ENCODE peak calls at places on chromosomes 7 and 10, in seven cellular contexts. M is transverse colon, Z is sigmoid colon, Y is tibial nerve, D is HepG2, C is breast epithelium, Q is stomach. F is an unnamed sample.

GRCh38 chr10:89431977-89432376 is 17.6 kb downstream of the IFIT5 start:
- DNase-seq in Z (no peak), D (peak; percentile 10), M (no peak), Y (no peak), Q (no peak), C (no peak), F (no peak)

GRCh38 chr7:47601119-47601880 is 19.4 kb upstream of the TNS3 start:
- DNase-seq in C (no peak), M (no peak), D (peak; percentile 40), Q (no peak), Z (no peak), Y (no peak), F (no peak)

GRCh38 chr7:50793115-50793946 is 10.6 kb upstream of the GRB10 start:
- DNase-seq in M (peak; percentile 73), Q (peak; percentile 70), D (no peak), Y (peak; percentile 33), C (no peak), Z (peak; percentile 87), F (peak; percentile 87)

GRCh38 chr7:135771961-135772638 is 23.5 kb upstream of the FAM180A start:
- DNase-seq in C (no peak), M (no peak), Z (no peak), Q (no peak), Y (no peak), D (no peak), F (no peak)

GRCh38 chr7:31327071-31327470 is 13.5 kb downstream of the NEUROD6 start:
- DNase-seq in Q (no peak), C (no peak), D (no peak), Z (no peak), M (no peak), Y (no peak), F (no peak)

GRCh38 chr10:94963901-94964300 is 25.4 kb downstream of the CYP2C9 start:
- DNase-seq in D (peak; percentile 45), Y (no peak), C (no peak), Q (no peak), M (no peak), Z (no peak), F (no peak)

GRCh38 chr7:117950601-117951278 is 77.5 kb upstream of the CTTNBP2 start:
- DNase-seq in Q (no peak), D (no peak), Y (no peak), Z (no peak), C (no peak), M (peak; percentile 62), F (no peak)

GRCh38 chr7:140439359-140439758 is 35.5 kb downstream of the RAB19 start:
- DNase-seq in C (no peak), Y (no peak), Q (no peak), D (no peak), M (no peak), Z (no peak), F (no peak)

GRCh38 chr10:77285529-77286182 is 352.0 kb downstream of the KCNMA1 start:
- DNase-seq in C (no peak), Q (no peak), Y (no peak), M (no peak), D (no peak), Z (no peak), F (no peak)

GRCh38 chr7:92874567-92874966 is 38.2 kb upstream of the CDK6 start:
- DNase-seq in Z (no peak), C (no peak), M (no peak), Y (no peak), Q (no peak), D (no peak), F (no peak)

GRCh38 chr7:148289630-148290029 is 300.9 kb upstream of the C7orf33 start:
- DNase-seq in Q (no peak), Y (no peak), M (no peak), Z (no peak), C (no peak), D (no peak), F (no peak)

GRCh38 chr7:73707045-73707631 is 12.3 kb downstream of the STX1A start:
- DNase-seq in C (peak; percentile 87), M (peak; percentile 91), Y (no peak), D (no peak), Z (no peak), Q (peak; percentile 85), F (no peak)

GRCh38 chr10:6306917-6307316 is 104.2 kb downstream of the PFKFB3 start:
- DNase-seq in Q (no peak), Z (no peak), M (no peak), C (no peak), Y (no peak), D (no peak), F (peak; percentile 20)

GRCh38 chr7:16836481-16836880 is 31.7 kb upstream of the AGR2 start:
- DNase-seq in C (no peak), D (no peak), Z (no peak), Y (no peak), Q (no peak), M (no peak), F (no peak)

GRCh38 chr10:12042409-12042796 is 206 bp downstream of the UPF2 start:
- DNase-seq in Z (peak; percentile 79), C (no peak), Q (peak; percentile 35), D (no peak), M (peak; percentile 53), Y (no peak), F (peak; percentile 62)

GRCh38 chr7:47937065-47937687 is 11.1 kb downstream of the PKD1L1 start:
- DNase-seq in D (no peak), C (no peak), M (peak; percentile 44), Q (no peak), Z (no peak), Y (no peak), F (no peak)

GRCh38 chr10:123995461-123996131 is 97.8 kb downstream of the CHST15 start:
- DNase-seq in M (peak; percentile 58), Q (peak; percentile 46), Y (no peak), Z (peak; percentile 88), D (peak; percentile 49), C (peak; percentile 51), F (peak; percentile 78)

GRCh38 chr10:80617807-80618206 is 80.1 kb downstream of the SH2D4B start:
- DNase-seq in Q (no peak), D (no peak), C (no peak), Y (no peak), M (no peak), Z (no peak), F (no peak)

GRCh38 chr10:48456361-48456804 is 148.5 kb downstream of the ARHGAP22 start:
- DNase-seq in Q (peak; percentile 32), C (peak; percentile 14), M (peak; percentile 35), Z (peak; percentile 78), D (no peak), Y (peak; percentile 57), F (no peak)

GRCh38 chr10:85791846-85792532 is 574.6 kb downstream of the GRID1 start:
- DNase-seq in Z (no peak), C (no peak), M (no peak), Y (peak; percentile 40), Q (no peak), D (no peak), F (no peak)

GRCh38 chr10:85795460-85795859 is 571.1 kb downstream of the GRID1 start:
- DNase-seq in Y (no peak), M (no peak), D (no peak), C (no peak), Q (no peak), Z (no peak), F (no peak)

GRCh38 chr10:85792533-85792858 is 574.1 kb downstream of the GRID1 start:
- DNase-seq in Y (no peak), D (no peak), Q (no peak), Z (no peak), C (no peak), M (no peak), F (no peak)

GRCh38 chr10:85790155-85790789 is 576.3 kb downstream of the GRID1 start:
- DNase-seq in D (no peak), Q (no peak), M (no peak), Z (no peak), Y (no peak), C (no peak), F (no peak)

DNA sequence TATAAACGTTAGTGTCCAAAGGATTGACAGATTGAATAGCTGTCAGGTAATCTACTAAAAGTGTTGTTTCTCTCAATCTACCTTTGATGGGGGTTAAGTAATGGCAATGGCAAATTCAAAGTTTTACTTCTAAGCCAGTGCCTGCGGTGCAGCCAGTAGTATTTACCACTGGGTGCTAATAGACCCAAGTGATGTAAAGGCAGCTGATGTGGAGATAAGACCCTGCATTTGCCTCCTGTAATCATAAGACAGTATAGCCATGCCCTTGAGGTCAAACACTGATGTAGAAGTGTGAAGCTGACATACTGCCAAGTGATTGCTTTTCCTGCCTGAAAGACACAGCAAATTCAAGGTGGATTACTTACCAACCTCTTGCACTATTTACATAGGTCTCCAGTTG is 572.0 kb downstream of the GRID1 start:
- DNase-seq in M (no peak), Q (no peak), C (no peak), D (no peak), Y (no peak), Z (no peak), F (no peak)
- TF ChIP-seq POLR2A in M (no peak), Q (no peak), C (no peak), D (no peak), Y (no peak), Z (no peak), F (no peak)

DNA sequence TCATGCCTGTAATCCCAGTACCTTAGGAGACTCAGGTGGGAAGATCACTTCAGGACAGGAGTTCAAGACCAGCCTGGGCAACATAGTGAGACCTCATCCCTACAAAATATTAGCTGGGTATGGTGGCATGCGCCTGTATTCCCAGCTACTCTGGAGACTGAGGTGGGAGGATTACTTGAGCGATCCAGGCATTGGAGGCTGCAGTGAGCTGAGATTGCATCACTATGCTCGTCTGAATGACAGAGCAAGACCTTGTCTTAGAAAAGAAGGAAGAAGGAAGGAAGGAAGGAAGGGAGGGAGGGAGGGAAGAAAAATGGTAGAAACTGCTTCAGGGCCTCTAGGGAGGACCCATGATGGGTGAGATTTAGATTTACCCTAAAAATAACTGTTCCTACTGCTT is 112.3 kb downstream of the SPDYE5 start:
- DNase-seq in M (no peak), C (no peak), Z (no peak), Y (no peak), Q (no peak), D (no peak), F (no peak)
- H3K27ac ChIP-seq in M (no peak overlapping the region), C (no peak overlapping the region), Z (no peak overlapping the region), Y (no peak overlapping the region), Q (no peak overlapping the region), D (no peak overlapping the region), F (no peak overlapping the region)

GRCh38 chr10:14533295-14533694 is 202.6 kb upstream of the FRMD4A start:
- DNase-seq in Y (no peak), M (no peak), D (no peak), C (no peak), Q (no peak), Z (no peak), F (no peak)

GRCh38 chr10:14536269-14536903 is 205.7 kb upstream of the FRMD4A start:
- DNase-seq in Z (no peak), M (no peak), C (no peak), Q (no peak), Y (no peak), D (peak; percentile 32), F (no peak)

GRCh38 chr10:14534152-14534551 is 203.4 kb upstream of the FRMD4A start:
- DNase-seq in Y (no peak), M (peak; percentile 48), Q (no peak), C (no peak), Z (no peak), D (no peak), F (no peak)

GRCh38 chr10:14532473-14533251 is 201.9 kb upstream of the FRMD4A start:
- DNase-seq in D (peak; percentile 95), Y (no peak), Q (no peak), Z (no peak), C (no peak), M (peak; percentile 68), F (no peak)

GRCh38 chr10:14535497-14536199 is 204.9 kb upstream of the FRMD4A start:
- DNase-seq in Q (no peak), Y (no peak), D (peak; percentile 83), M (no peak), C (no peak), Z (no peak), F (no peak)
- TF ChIP-seq POLR2A in Q (no peak), Y (no peak), D (no peak), M (no peak), C (no peak), Z (no peak), F (no peak)

GRCh38 chr7:130940326-130940725 is 206.3 kb upstream of the KLF14 start:
- DNase-seq in Z (no peak), Q (no peak), Y (no peak), M (no peak), D (no peak), C (no peak), F (no peak)
- H3K27ac ChIP-seq in Z (peak overlapping the region; percentile 64), Q (no peak overlapping the region), Y (peak overlapping the region; percentile 70), M (peak overlapping the region; percentile 82), D (peak overlapping the region; percentile 90), C (peak overlapping the region; percentile 94), F (peak overlapping the region; percentile 99)

F was measured in right lobe of liver.